ENCODE peak calls at places on chromosomes 1 and 21, in nine cellular contexts. M is psoas muscle, U is fibroblast of pulmonary artery, F is MM.1S, N is HFFc6, G is GM13977, K is neural progenitor cell, Y is ovary, W is HFF-Myc. C is an unnamed sample.
A peak's percentile ranks its signal among the peaks of the same experiment; 100 is the strongest.

GRCh38 chr1:56758135-56758534 is 61.1 kb downstream of the FYB2 start:
- DNase-seq in M (peak; percentile 18), U (no peak), F (no peak), N (no peak), G (no peak), K (peak; percentile 70), Y (no peak), W (no peak), C (no peak)

GRCh38 chr21:33861125-33861524 is 54.5 kb downstream of the ATP5PO start:
- DNase-seq in M (no peak), U (no peak), F (no peak), N (no peak), G (no peak), K (no peak), Y (no peak), W (no peak), C (no peak)

GRCh38 chr1:225428879-225429455 is 1.1 kb upstream of the LBR start:
- DNase-seq in M (no peak), U (no peak), F (no peak), N (no peak), G (peak; percentile 27), K (no peak), Y (no peak), W (no peak), C (no peak)

GRCh38 chr1:89633745-89634625 is 1.1 kb downstream of the LRRC8C start:
- DNase-seq in M (no peak), U (peak; percentile 53), F (peak; percentile 59), N (peak; percentile 12), G (no peak), K (peak; percentile 35), Y (peak; percentile 24), W (no peak), C (peak; percentile 19)

GRCh38 chr1:166184897-166185296 is 18.1 kb upstream of the FAM78B start:
- DNase-seq in M (no peak), U (peak; percentile 32), F (no peak), N (no peak), G (no peak), K (no peak), Y (no peak), W (no peak), C (no peak)

GRCh38 chr21:45974073-45975016 is 7.2 kb upstream of the COL6A1 start:
- DNase-seq in M (peak; percentile 69), U (peak; percentile 70), F (no peak), N (peak; percentile 75), G (peak; percentile 64), K (peak; percentile 70), Y (peak; percentile 69), W (peak; percentile 75), C (no peak)

GRCh38 chr1:204102719-204103118 is 29.8 kb downstream of the SOX13 start:
- DNase-seq in M (no peak), U (no peak), F (peak; percentile 23), N (no peak), G (no peak), K (no peak), Y (no peak), W (no peak), C (no peak)

GRCh38 chr21:45913886-45914285 is 67.7 kb upstream of the COL6A1 start:
- DNase-seq in M (peak; percentile 7), U (no peak), F (no peak), N (no peak), G (no peak), K (no peak), Y (no peak), W (no peak), C (no peak)

GRCh38 chr1:160778976-160779375 is 17.0 kb upstream of the LY9 start:
- DNase-seq in M (no peak), U (no peak), F (no peak), N (no peak), G (no peak), K (no peak), Y (no peak), W (no peak), C (no peak)

DNA sequence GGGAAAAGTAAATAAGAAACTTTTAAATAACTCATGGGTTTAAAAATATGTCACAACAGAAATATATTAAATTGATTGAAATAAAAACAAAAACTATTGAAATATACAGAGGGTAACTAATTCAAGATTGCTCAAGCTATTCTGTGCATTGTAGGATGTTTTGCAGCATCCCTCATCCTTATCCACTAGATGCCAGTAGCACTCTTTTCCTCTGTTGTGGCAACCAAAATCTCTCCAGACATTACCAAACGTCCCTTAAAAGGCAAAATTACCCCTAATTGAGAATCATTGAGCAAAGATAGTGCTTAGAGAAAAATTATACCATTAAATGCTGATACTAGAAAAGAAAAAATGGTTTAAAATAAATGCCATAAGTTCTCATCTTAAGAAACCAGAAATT is 682.6 kb downstream of the RWDD3 start:
- DNase-seq in M (no peak), U (peak; percentile 41), F (no peak), N (no peak), G (no peak), K (peak; percentile 40), Y (no peak), W (no peak), C (no peak)
- TF ChIP-seq CTCF in M (no peak), U (peak; percentile 53), F (no peak), N (no peak), G (peak; percentile 33), K (peak; percentile 64), Y (no peak), W (no peak), C (no peak)

GRCh38 chr1:22196641-22197040 is 53.7 kb upstream of the WNT4 start:
- DNase-seq in M (no peak), U (no peak), F (no peak), N (no peak), G (no peak), K (no peak), Y (no peak), W (no peak), C (no peak)

GRCh38 chr1:22203335-22203734 is 60.4 kb upstream of the WNT4 start:
- DNase-seq in M (no peak), U (no peak), F (no peak), N (no peak), G (no peak), K (no peak), Y (no peak), W (no peak), C (no peak)

GRCh38 chr1:22196041-22196440 is 53.1 kb upstream of the WNT4 start:
- DNase-seq in M (no peak), U (no peak), F (no peak), N (no peak), G (no peak), K (no peak), Y (no peak), W (no peak), C (no peak)

GRCh38 chr1:22201023-22201422 is 58.1 kb upstream of the WNT4 start:
- DNase-seq in M (no peak), U (no peak), F (no peak), N (no peak), G (no peak), K (no peak), Y (no peak), W (no peak), C (no peak)

DNA sequence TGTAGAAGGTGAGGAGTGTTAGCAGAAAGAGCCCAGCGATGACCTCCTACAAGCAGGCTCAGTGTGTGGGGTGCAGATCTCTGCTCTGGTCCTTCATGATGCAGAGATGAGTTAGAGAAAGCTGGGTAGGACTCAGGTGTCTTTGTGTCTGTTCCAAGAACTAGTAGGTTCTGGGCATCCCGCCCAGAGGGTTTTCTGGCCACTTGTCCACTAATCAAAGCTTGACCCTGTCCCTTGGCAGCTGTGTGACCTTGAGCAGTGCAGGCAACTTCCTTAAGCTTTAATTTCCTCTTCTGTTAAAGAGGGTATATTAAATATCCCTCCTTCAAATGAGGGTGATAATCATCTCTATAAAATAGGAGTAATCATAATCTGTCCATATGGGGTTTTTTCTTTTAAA is 54.7 kb upstream of the WNT4 start:
- DNase-seq in M (no peak), U (no peak), F (no peak), N (no peak), G (no peak), K (no peak), Y (no peak), W (no peak), C (no peak)
- TF ChIP-seq CTCF in M (no peak), U (no peak), F (no peak), N (no peak), G (no peak), K (no peak), Y (no peak), W (no peak), C (no peak)

DNA sequence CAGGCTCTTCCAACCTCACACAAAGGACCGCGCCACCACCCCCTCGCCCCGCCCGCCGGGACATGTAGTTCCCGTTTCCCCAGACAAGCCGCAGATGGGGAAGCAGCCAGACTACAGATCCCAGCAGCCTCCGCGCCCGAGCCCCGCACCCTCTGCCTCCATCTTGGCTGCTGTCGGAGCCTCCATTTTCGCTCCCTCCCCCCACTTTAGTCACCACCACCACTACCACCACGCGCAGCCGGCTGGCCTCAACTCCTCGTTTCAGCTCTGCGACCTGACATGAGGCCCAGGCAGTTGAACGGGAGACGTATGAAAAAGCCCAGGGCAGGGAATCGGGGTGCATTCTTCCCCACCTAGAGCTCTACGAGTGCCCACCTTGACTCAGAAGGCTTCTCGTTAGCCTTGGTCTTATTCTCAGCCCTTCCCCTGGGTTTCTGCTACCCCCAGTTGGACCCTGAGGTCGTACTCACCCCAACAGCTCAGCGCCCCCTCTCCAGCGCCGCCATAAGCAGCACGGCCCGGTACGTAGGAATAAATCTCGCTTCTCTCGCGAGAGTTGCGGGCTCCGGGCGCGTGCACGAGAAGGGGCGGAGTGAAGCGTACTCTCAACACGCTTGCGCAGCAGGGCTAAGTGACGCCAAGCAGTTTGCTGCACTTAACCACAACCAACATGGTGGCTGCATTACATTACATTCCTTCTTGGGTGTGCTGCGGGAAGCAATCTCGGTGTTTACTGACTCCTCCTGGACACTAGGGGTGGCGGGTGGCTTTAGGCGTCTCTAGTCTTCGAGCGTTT is at the start of gene CSDE1:
- DNase-seq in M (peak; percentile 96), U (peak; percentile 99), F (peak; percentile 96), N (peak; percentile 99), G (peak; percentile 85), K (peak; percentile 100), Y (peak; percentile 96), W (peak; percentile 99), C (peak; percentile 91)
- TF ChIP-seq CTCF in M (peak; percentile 55), U (peak; percentile 47), F (peak; percentile 47), N (peak; percentile 66), G (peak; percentile 41), K (peak; percentile 64), Y (no peak), W (peak; percentile 58), C (peak; percentile 36)

GRCh38 chr1:62337785-62338631 is 18.8 kb upstream of the KANK4 start:
- DNase-seq in M (no peak), U (no peak), F (no peak), N (peak; percentile 7), G (no peak), K (peak; percentile 70), Y (no peak), W (no peak), C (no peak)
- TF ChIP-seq CTCF in M (no peak), U (no peak), F (no peak), N (peak; percentile 30), G (no peak), K (peak; percentile 40), Y (no peak), W (no peak), C (no peak)

DNA sequence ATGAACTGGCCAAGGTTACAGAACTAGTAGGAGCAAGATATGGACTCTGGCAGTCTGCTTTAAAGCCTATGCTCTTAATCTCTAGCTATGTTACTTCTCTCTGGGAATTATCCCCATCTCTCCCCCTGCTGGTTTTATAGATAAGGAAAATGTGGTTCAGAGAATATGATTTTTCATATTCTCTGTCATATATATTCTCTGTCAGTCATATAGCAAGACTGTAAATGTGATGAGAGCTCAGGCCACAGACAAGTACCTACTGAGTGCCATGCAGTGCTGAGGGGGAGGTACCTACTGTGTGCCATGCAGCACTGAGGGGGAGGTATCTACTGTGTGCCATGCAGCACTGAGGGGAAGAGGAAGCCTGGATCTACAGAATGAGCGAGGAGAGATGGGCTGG is 220.3 kb upstream of the FGGY start:
- DNase-seq in M (no peak), U (no peak), F (no peak), N (no peak), G (no peak), K (no peak), Y (no peak), W (no peak), C (no peak)
- TF ChIP-seq CTCF in M (peak; percentile 23), U (peak; percentile 41), F (no peak), N (peak; percentile 65), G (no peak), K (no peak), Y (no peak), W (no peak), C (no peak)